ENCODE peak calls at places on chromosomes 11 and 22, in seven cellular contexts. D is Calu3; Q is stimulated activated CD4-positive, alpha-beta T cell treated with anti-CD3 and anti-CD28 coated beads, Interleukin-15, amount 100 ng/mL, for 1 hour; Z is activated CD4-positive, alpha-beta T cell treated with anti-CD3 and anti-CD28 coated beads, Interleukin-2, amount 50 U/mL, for 48 hours; K is cerebellum; F is HAP-1; P is immature natural killer cell. U is an unnamed sample.

GRCh38 chr11:8813658-8814057 is 97.3 kb upstream of the AKIP1 start:
- DNase-seq in D (peak; percentile 84), Q (no peak), Z (peak; percentile 61), K (peak; percentile 69), F (peak; percentile 88), P (peak; percentile 50), U (peak; percentile 35)

GRCh38 chr11:78685156-78685555 is 110.5 kb upstream of the NARS2 start:
- DNase-seq in D (no peak), Q (no peak), Z (no peak), K (no peak), F (no peak), P (no peak), U (no peak)

GRCh38 chr22:46935506-46936377 is 173.3 kb downstream of the TBC1D22A start:
- DNase-seq in D (no peak), Q (no peak), Z (no peak), K (no peak), F (no peak), P (no peak), U (peak; percentile 19)

GRCh38 chr11:103803062-103803461 is 233.4 kb upstream of the DDI1 start:
- DNase-seq in D (no peak), Q (no peak), Z (no peak), K (no peak), F (no peak), P (no peak), U (no peak)

GRCh38 chr11:30914143-30914762 is 328.1 kb upstream of the MPPED2 start:
- DNase-seq in D (peak; percentile 48), Q (no peak), Z (peak; percentile 7), K (peak; percentile 9), F (peak; percentile 76), P (no peak), U (peak; percentile 33)

GRCh38 chr11:84685149-84685548 is 942.0 kb downstream of the DLG2 start:
- DNase-seq in D (no peak), Q (no peak), Z (no peak), K (no peak), F (no peak), P (no peak), U (no peak)

GRCh38 chr22:19579880-19580279 is 55.7 kb upstream of the CLDN5 start:
- DNase-seq in D (no peak), Q (no peak), Z (peak; percentile 42), K (no peak), F (no peak), P (no peak), U (no peak)

GRCh38 chr11:134069426-134069921 is 602 bp downstream of the JAM3 start:
- DNase-seq in D (no peak), Q (no peak), Z (no peak), K (peak; percentile 43), F (peak; percentile 63), P (no peak), U (no peak)

GRCh38 chr11:12686246-12687060 is 12.2 kb downstream of the TEAD1 start:
- DNase-seq in D (no peak), Q (no peak), Z (no peak), K (no peak), F (no peak), P (no peak), U (no peak)

GRCh38 chr11:2801711-2802388 is 83.7 kb downstream of the CDKN1C start:
- DNase-seq in D (no peak), Q (no peak), Z (no peak), K (no peak), F (no peak), P (no peak), U (no peak)

GRCh38 chr11:19359425-19360000 is 118.8 kb upstream of the E2F8 start:
- DNase-seq in D (no peak), Q (no peak), Z (no peak), K (no peak), F (no peak), P (no peak), U (no peak)

GRCh38 chr11:103471546-103471945 is 362.3 kb downstream of the DYNC2H1 start:
- DNase-seq in D (no peak), Q (no peak), Z (no peak), K (no peak), F (no peak), P (no peak), U (no peak)

GRCh38 chr11:44326615-44327475 is 16.9 kb upstream of the ALX4 start:
- DNase-seq in D (no peak), Q (no peak), Z (no peak), K (no peak), F (no peak), P (no peak), U (no peak)

GRCh38 chr11:111368285-111368560 is 10.9 kb downstream of the POU2AF1 start:
- DNase-seq in D (no peak), Q (no peak), Z (no peak), K (no peak), F (no peak), P (no peak), U (no peak)

GRCh38 chr11:76947190-76947589 is 86.5 kb downstream of the ACER3 start:
- DNase-seq in D (no peak), Q (no peak), Z (no peak), K (no peak), F (no peak), P (no peak), U (no peak)

GRCh38 chr11:120205596-120206161 is 5.2 kb upstream of the OAF start:
- DNase-seq in D (no peak), Q (no peak), Z (no peak), K (no peak), F (no peak), P (no peak), U (no peak)

GRCh38 chr11:113475160-113475761 is at the start of gene DRD2:
- DNase-seq in D (peak; percentile 15), Q (no peak), Z (no peak), K (no peak), F (no peak), P (no peak), U (no peak)

GRCh38 chr11:125797641-125798040 is 9.7 kb downstream of the PATE3 start:
- DNase-seq in D (no peak), Q (no peak), Z (no peak), K (no peak), F (peak; percentile 11), P (no peak), U (no peak)

GRCh38 chr22:46533434-46533833 is 4.0 kb downstream of the CELSR1 start:
- DNase-seq in D (no peak), Q (no peak), Z (no peak), K (no peak), F (no peak), P (no peak), U (peak; percentile 34)

GRCh38 chr22:36352775-36353507 is 34.8 kb downstream of the MYH9 start:
- DNase-seq in D (peak; percentile 80), Q (no peak), Z (no peak), K (no peak), F (no peak), P (peak; percentile 52), U (peak; percentile 69)

GRCh38 chr22:16866167-16866566 is 41.0 kb upstream of the XKR3 start:
- DNase-seq in D (no peak), Q (no peak), Z (no peak), K (no peak), F (no peak), P (no peak), U (no peak)

GRCh38 chr11:28738549-28738948 is 630.4 kb downstream of the METTL15 start:
- DNase-seq in D (no peak), Q (no peak), Z (no peak), K (no peak), F (no peak), P (no peak), U (no peak)

GRCh38 chr11:16669799-16670415 is 68.5 kb upstream of the C11orf58 start:
- DNase-seq in D (peak; percentile 79), Q (no peak), Z (no peak), K (no peak), F (peak; percentile 32), P (no peak), U (no peak)

GRCh38 chr11:123178166-123178565 is 16.9 kb downstream of the CLMP start:
- DNase-seq in D (no peak), Q (no peak), Z (no peak), K (no peak), F (no peak), P (no peak), U (no peak)

GRCh38 chr22:38148252-38148651 is 33.4 kb downstream of the PLA2G6 start:
- DNase-seq in D (no peak), Q (no peak), Z (no peak), K (no peak), F (no peak), P (no peak), U (no peak)

GRCh38 chr11:1690167-1691026 is 6.6 kb upstream of the KRTAP5-6 start:
- DNase-seq in D (no peak), Q (no peak), Z (no peak), K (no peak), F (no peak), P (peak; percentile 40), U (no peak)

GRCh38 chr11:46112961-46113617 is 8.2 kb downstream of the PHF21A start:
- DNase-seq in D (peak; percentile 30), Q (no peak), Z (no peak), K (peak; percentile 55), F (peak; percentile 37), P (peak; percentile 51), U (peak; percentile 49)

GRCh38 chr11:1195690-1196515 is 27.0 kb upstream of the MUC5B start:
- DNase-seq in D (no peak), Q (no peak), Z (no peak), K (no peak), F (no peak), P (no peak), U (no peak)

GRCh38 chr22:23243006-23243573 is 62.8 kb downstream of the BCR start:
- DNase-seq in D (no peak), Q (peak; percentile 39), Z (peak; percentile 70), K (no peak), F (peak; percentile 74), P (peak; percentile 61), U (no peak)

GRCh38 chr22:44209343-44209742 is 28.6 kb downstream of the PARVG start:
- DNase-seq in D (no peak), Q (no peak), Z (no peak), K (no peak), F (no peak), P (no peak), U (no peak)

GRCh38 chr22:48307941-48308340 is 1519.7 kb downstream of the BRD1 start:
- DNase-seq in D (no peak), Q (no peak), Z (no peak), K (peak; percentile 56), F (no peak), P (no peak), U (no peak)

GRCh38 chr11:119029340-119030028 is 1.2 kb downstream of the SLC37A4 start:
- DNase-seq in D (peak; percentile 61), Q (no peak), Z (peak; percentile 44), K (no peak), F (peak; percentile 54), P (no peak), U (peak; percentile 48)

GRCh38 chr22:36282078-36282831 is 29.3 kb downstream of the APOL1 start:
- DNase-seq in D (no peak), Q (no peak), Z (no peak), K (no peak), F (no peak), P (no peak), U (no peak)

GRCh38 chr11:10605941-10606381 is 37.5 kb upstream of the LYVE1 start:
- DNase-seq in D (no peak), Q (no peak), Z (no peak), K (no peak), F (no peak), P (no peak), U (no peak)

GRCh38 chr11:112470355-112470754 is 209.7 kb upstream of the PLET1 start:
- DNase-seq in D (no peak), Q (no peak), Z (no peak), K (no peak), F (no peak), P (no peak), U (no peak)

U was measured in prostate gland.